ENCODE peak calls at places on chromosomes 12 and 14, in six cellular contexts. One of them, this sample, is unnamed.

GRCh38 chr14:80047761-80048160 is 163.5 kb downstream of the DIO2 start:
- DNase-seq in astrocyte: no peak
- DNase-seq in neuronal stem cell: no peak
- DNase-seq in fibroblast of the aortic adventitia: peak; percentile 10
- DNase-seq in retinal pigment epithelial cell: no peak
- DNase-seq in left ventricle myocardium inferior: no peak
- DNase-seq in this sample: no peak

GRCh38 chr14:93936926-93937325 is 9.8 kb downstream of the FAM181A start:
- DNase-seq in left ventricle myocardium inferior: no peak
- DNase-seq in astrocyte: no peak
- DNase-seq in fibroblast of the aortic adventitia: no peak
- DNase-seq in neuronal stem cell: no peak
- DNase-seq in retinal pigment epithelial cell: no peak
- DNase-seq in this sample: no peak

GRCh38 chr12:26121323-26121740 is 3.5 kb downstream of the BHLHE41 start:
- DNase-seq in retinal pigment epithelial cell: no peak
- DNase-seq in neuronal stem cell: no peak
- DNase-seq in fibroblast of the aortic adventitia: peak; percentile 28
- DNase-seq in astrocyte: no peak
- DNase-seq in left ventricle myocardium inferior: no peak
- DNase-seq in this sample: no peak

GRCh38 chr12:52590021-52590420 is 11.2 kb downstream of the KRT72 start:
- DNase-seq in fibroblast of the aortic adventitia: no peak
- DNase-seq in neuronal stem cell: no peak
- DNase-seq in left ventricle myocardium inferior: no peak
- DNase-seq in astrocyte: no peak
- DNase-seq in retinal pigment epithelial cell: no peak
- DNase-seq in this sample: no peak

GRCh38 chr14:71625175-71625574 is 307.1 kb upstream of the RGS6 start:
- DNase-seq in neuronal stem cell: no peak
- DNase-seq in left ventricle myocardium inferior: no peak
- DNase-seq in retinal pigment epithelial cell: no peak
- DNase-seq in astrocyte: no peak
- DNase-seq in fibroblast of the aortic adventitia: no peak
- DNase-seq in this sample: no peak

GRCh38 chr12:55698965-55699364 is 8.7 kb downstream of the ITGA7 start:
- DNase-seq in neuronal stem cell: no peak
- DNase-seq in retinal pigment epithelial cell: no peak
- DNase-seq in astrocyte: no peak
- DNase-seq in left ventricle myocardium inferior: no peak
- DNase-seq in fibroblast of the aortic adventitia: no peak
- DNase-seq in this sample: no peak

GRCh38 chr14:91897121-91897701 is 29.9 kb upstream of the TC2N start:
- DNase-seq in astrocyte: peak; percentile 71
- DNase-seq in retinal pigment epithelial cell: peak; percentile 81
- DNase-seq in neuronal stem cell: no peak
- DNase-seq in left ventricle myocardium inferior: peak; percentile 62
- DNase-seq in fibroblast of the aortic adventitia: peak; percentile 75
- DNase-seq in this sample: peak; percentile 94

GRCh38 chr12:8742501-8742900 is 44.7 kb downstream of the RIMKLB start:
- DNase-seq in astrocyte: peak; percentile 73
- DNase-seq in neuronal stem cell: no peak
- DNase-seq in left ventricle myocardium inferior: no peak
- DNase-seq in fibroblast of the aortic adventitia: peak; percentile 71
- DNase-seq in retinal pigment epithelial cell: peak; percentile 2
- DNase-seq in this sample: no peak

GRCh38 chr12:130372936-130373335 is 35.2 kb downstream of the PIWIL1 start:
- DNase-seq in fibroblast of the aortic adventitia: no peak
- DNase-seq in astrocyte: no peak
- DNase-seq in neuronal stem cell: no peak
- DNase-seq in left ventricle myocardium inferior: no peak
- DNase-seq in retinal pigment epithelial cell: no peak
- DNase-seq in this sample: no peak

GRCh38 chr14:36619131-36619530 is 36.7 kb upstream of the NKX2-8 start:
- DNase-seq in astrocyte: no peak
- DNase-seq in retinal pigment epithelial cell: no peak
- DNase-seq in left ventricle myocardium inferior: no peak
- DNase-seq in fibroblast of the aortic adventitia: no peak
- DNase-seq in neuronal stem cell: no peak
- DNase-seq in this sample: no peak

GRCh38 chr14:76253111-76253510 is 101.4 kb downstream of the GPATCH2L start:
- DNase-seq in neuronal stem cell: no peak
- DNase-seq in astrocyte: no peak
- DNase-seq in left ventricle myocardium inferior: no peak
- DNase-seq in retinal pigment epithelial cell: no peak
- DNase-seq in fibroblast of the aortic adventitia: no peak
- DNase-seq in this sample: no peak

GRCh38 chr12:886206-886605 is 63.3 kb downstream of the RAD52 start:
- DNase-seq in left ventricle myocardium inferior: no peak
- DNase-seq in neuronal stem cell: no peak
- DNase-seq in astrocyte: no peak
- DNase-seq in fibroblast of the aortic adventitia: no peak
- DNase-seq in retinal pigment epithelial cell: no peak
- DNase-seq in this sample: no peak

GRCh38 chr12:80313184-80313583 is 130.9 kb upstream of the PTPRQ start:
- DNase-seq in left ventricle myocardium inferior: no peak
- DNase-seq in retinal pigment epithelial cell: no peak
- DNase-seq in fibroblast of the aortic adventitia: peak; percentile 35
- DNase-seq in neuronal stem cell: no peak
- DNase-seq in astrocyte: no peak
- DNase-seq in this sample: no peak

GRCh38 chr12:19801941-19802340 is 362.6 kb downstream of the AEBP2 start:
- DNase-seq in retinal pigment epithelial cell: no peak
- DNase-seq in fibroblast of the aortic adventitia: no peak
- DNase-seq in astrocyte: peak; percentile 81
- DNase-seq in left ventricle myocardium inferior: no peak
- DNase-seq in neuronal stem cell: no peak
- DNase-seq in this sample: no peak

GRCh38 chr12:105561981-105562726 is 231.7 kb downstream of the C12orf75 start:
- DNase-seq in left ventricle myocardium inferior: peak; percentile 30
- DNase-seq in neuronal stem cell: no peak
- DNase-seq in fibroblast of the aortic adventitia: peak; percentile 86
- DNase-seq in retinal pigment epithelial cell: peak; percentile 54
- DNase-seq in astrocyte: peak; percentile 89
- DNase-seq in this sample: no peak

GRCh38 chr14:35416108-35416750 is 11.7 kb upstream of the NFKBIA start:
- DNase-seq in fibroblast of the aortic adventitia: no peak
- DNase-seq in astrocyte: no peak
- DNase-seq in neuronal stem cell: no peak
- DNase-seq in retinal pigment epithelial cell: no peak
- DNase-seq in left ventricle myocardium inferior: no peak
- DNase-seq in this sample: no peak

GRCh38 chr12:125357561-125357960 is 292.3 kb downstream of the AACS start:
- DNase-seq in neuronal stem cell: no peak
- DNase-seq in fibroblast of the aortic adventitia: no peak
- DNase-seq in astrocyte: no peak
- DNase-seq in left ventricle myocardium inferior: no peak
- DNase-seq in retinal pigment epithelial cell: no peak
- DNase-seq in this sample: no peak

GRCh38 chr12:48119078-48119833 is at the start of gene PFKM:
- DNase-seq in left ventricle myocardium inferior: peak; percentile 82
- DNase-seq in neuronal stem cell: peak; percentile 92
- DNase-seq in astrocyte: peak; percentile 89
- DNase-seq in retinal pigment epithelial cell: peak; percentile 80
- DNase-seq in fibroblast of the aortic adventitia: peak; percentile 90
- DNase-seq in this sample: peak; percentile 89

GRCh38 chr12:112170376-112170775 is 45.0 kb downstream of the TRAFD1 start:
- DNase-seq in astrocyte: no peak
- DNase-seq in neuronal stem cell: no peak
- DNase-seq in left ventricle myocardium inferior: no peak
- DNase-seq in retinal pigment epithelial cell: no peak
- DNase-seq in fibroblast of the aortic adventitia: peak; percentile 22
- DNase-seq in this sample: no peak

GRCh38 chr14:104240426-104241157 is 102.2 kb downstream of the KIF26A start:
- DNase-seq in left ventricle myocardium inferior: no peak
- DNase-seq in astrocyte: no peak
- DNase-seq in neuronal stem cell: no peak
- DNase-seq in retinal pigment epithelial cell: no peak
- DNase-seq in fibroblast of the aortic adventitia: no peak
- DNase-seq in this sample: peak; percentile 38

GRCh38 chr12:22935501-22935900 is 310.5 kb downstream of the ETNK1 start:
- DNase-seq in retinal pigment epithelial cell: peak; percentile 10
- DNase-seq in left ventricle myocardium inferior: no peak
- DNase-seq in fibroblast of the aortic adventitia: no peak
- DNase-seq in neuronal stem cell: no peak
- DNase-seq in astrocyte: no peak
- DNase-seq in this sample: no peak

GRCh38 chr12:21475552-21475951 is 25.9 kb downstream of the RECQL start:
- DNase-seq in retinal pigment epithelial cell: no peak
- DNase-seq in astrocyte: no peak
- DNase-seq in left ventricle myocardium inferior: no peak
- DNase-seq in neuronal stem cell: no peak
- DNase-seq in fibroblast of the aortic adventitia: no peak
- DNase-seq in this sample: no peak

GRCh38 chr12:52601671-52602070 is 408 bp upstream of the KRT72 start:
- DNase-seq in neuronal stem cell: no peak
- DNase-seq in fibroblast of the aortic adventitia: no peak
- DNase-seq in retinal pigment epithelial cell: no peak
- DNase-seq in left ventricle myocardium inferior: no peak
- DNase-seq in astrocyte: no peak
- DNase-seq in this sample: no peak

GRCh38 chr12:45216297-45216982 is 545 bp downstream of the ANO6 start:
- DNase-seq in fibroblast of the aortic adventitia: peak; percentile 46
- DNase-seq in neuronal stem cell: peak; percentile 45
- DNase-seq in astrocyte: peak; percentile 32
- DNase-seq in retinal pigment epithelial cell: no peak
- DNase-seq in left ventricle myocardium inferior: peak; percentile 51
- DNase-seq in this sample: peak; percentile 79

GRCh38 chr14:74945852-74946658 is 9.3 kb downstream of the PGF start:
- DNase-seq in fibroblast of the aortic adventitia: peak; percentile 73
- DNase-seq in neuronal stem cell: peak; percentile 83
- DNase-seq in left ventricle myocardium inferior: peak; percentile 79
- DNase-seq in retinal pigment epithelial cell: no peak
- DNase-seq in astrocyte: peak; percentile 22
- DNase-seq in this sample: no peak

GRCh38 chr12:69350002-69350626 is 1.9 kb downstream of the LYZ start:
- DNase-seq in left ventricle myocardium inferior: no peak
- DNase-seq in neuronal stem cell: no peak
- DNase-seq in fibroblast of the aortic adventitia: no peak
- DNase-seq in astrocyte: no peak
- DNase-seq in retinal pigment epithelial cell: no peak
- DNase-seq in this sample: no peak
- H3K4me3 ChIP-seq in left ventricle myocardium inferior: peak overlapping the region; percentile 35
- H3K4me3 ChIP-seq in neuronal stem cell: no peak overlapping the region
- H3K4me3 ChIP-seq in fibroblast of the aortic adventitia: no peak overlapping the region
- H3K4me3 ChIP-seq in astrocyte: no peak overlapping the region
- H3K4me3 ChIP-seq in retinal pigment epithelial cell: no peak overlapping the region
- H3K4me3 ChIP-seq in this sample: no peak overlapping the region

DNA sequence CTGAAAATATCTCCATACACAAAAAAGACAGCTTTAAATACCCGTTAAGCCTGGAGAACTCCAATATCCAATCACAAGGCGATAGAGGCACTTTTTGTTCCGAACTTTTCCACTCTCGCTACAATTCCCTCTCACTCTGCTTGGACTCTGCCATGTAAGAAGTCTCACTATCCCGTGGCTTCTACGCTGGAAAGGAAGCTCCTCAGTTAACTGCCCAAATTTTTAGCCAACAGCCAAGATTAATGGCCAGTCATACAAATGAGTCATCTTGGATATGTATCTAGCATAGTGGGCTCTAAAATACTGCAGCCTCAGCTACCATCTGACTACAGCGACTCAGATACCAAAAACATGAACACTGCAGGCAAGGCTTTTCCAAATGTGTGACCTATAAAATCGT is 45.5 kb upstream of the RERGL start:
- DNase-seq in fibroblast of the aortic adventitia: peak; percentile 89
- DNase-seq in retinal pigment epithelial cell: no peak
- DNase-seq in neuronal stem cell: no peak
- DNase-seq in astrocyte: peak; percentile 61
- DNase-seq in left ventricle myocardium inferior: no peak
- DNase-seq in this sample: no peak
- H3K4me3 ChIP-seq in fibroblast of the aortic adventitia: peak overlapping the region; percentile 42
- H3K4me3 ChIP-seq in retinal pigment epithelial cell: no peak overlapping the region
- H3K4me3 ChIP-seq in neuronal stem cell: no peak overlapping the region
- H3K4me3 ChIP-seq in astrocyte: no peak overlapping the region
- H3K4me3 ChIP-seq in left ventricle myocardium inferior: no peak overlapping the region
- H3K4me3 ChIP-seq in this sample: no peak overlapping the region

GRCh38 chr14:68981124-68981523 is 2.0 kb upstream of the ACTN1 start:
- DNase-seq in retinal pigment epithelial cell: no peak
- DNase-seq in fibroblast of the aortic adventitia: no peak
- DNase-seq in neuronal stem cell: no peak
- DNase-seq in astrocyte: no peak
- DNase-seq in left ventricle myocardium inferior: no peak
- DNase-seq in this sample: no peak
- H3K4me3 ChIP-seq in retinal pigment epithelial cell: no peak overlapping the region
- H3K4me3 ChIP-seq in fibroblast of the aortic adventitia: no peak overlapping the region
- H3K4me3 ChIP-seq in neuronal stem cell: no peak overlapping the region
- H3K4me3 ChIP-seq in astrocyte: no peak overlapping the region
- H3K4me3 ChIP-seq in left ventricle myocardium inferior: no peak overlapping the region
- H3K4me3 ChIP-seq in this sample: no peak overlapping the region

GRCh38 chr12:94185801-94186200 is 37.4 kb downstream of the PLXNC1 start:
- DNase-seq in fibroblast of the aortic adventitia: no peak
- DNase-seq in retinal pigment epithelial cell: no peak
- DNase-seq in left ventricle myocardium inferior: no peak
- DNase-seq in astrocyte: no peak
- DNase-seq in neuronal stem cell: no peak
- DNase-seq in this sample: no peak

GRCh38 chr12:94183702-94184379 is 35.5 kb downstream of the PLXNC1 start:
- DNase-seq in retinal pigment epithelial cell: no peak
- DNase-seq in fibroblast of the aortic adventitia: no peak
- DNase-seq in left ventricle myocardium inferior: no peak
- DNase-seq in astrocyte: no peak
- DNase-seq in neuronal stem cell: no peak
- DNase-seq in this sample: no peak

GRCh38 chr12:94184995-94185711 is 36.8 kb downstream of the PLXNC1 start:
- DNase-seq in neuronal stem cell: no peak
- DNase-seq in fibroblast of the aortic adventitia: no peak
- DNase-seq in left ventricle myocardium inferior: no peak
- DNase-seq in retinal pigment epithelial cell: no peak
- DNase-seq in astrocyte: no peak
- DNase-seq in this sample: no peak

GRCh38 chr12:94187351-94187750 is 39.0 kb downstream of the PLXNC1 start:
- DNase-seq in astrocyte: no peak
- DNase-seq in neuronal stem cell: no peak
- DNase-seq in fibroblast of the aortic adventitia: no peak
- DNase-seq in retinal pigment epithelial cell: no peak
- DNase-seq in left ventricle myocardium inferior: no peak
- DNase-seq in this sample: no peak

DNA sequence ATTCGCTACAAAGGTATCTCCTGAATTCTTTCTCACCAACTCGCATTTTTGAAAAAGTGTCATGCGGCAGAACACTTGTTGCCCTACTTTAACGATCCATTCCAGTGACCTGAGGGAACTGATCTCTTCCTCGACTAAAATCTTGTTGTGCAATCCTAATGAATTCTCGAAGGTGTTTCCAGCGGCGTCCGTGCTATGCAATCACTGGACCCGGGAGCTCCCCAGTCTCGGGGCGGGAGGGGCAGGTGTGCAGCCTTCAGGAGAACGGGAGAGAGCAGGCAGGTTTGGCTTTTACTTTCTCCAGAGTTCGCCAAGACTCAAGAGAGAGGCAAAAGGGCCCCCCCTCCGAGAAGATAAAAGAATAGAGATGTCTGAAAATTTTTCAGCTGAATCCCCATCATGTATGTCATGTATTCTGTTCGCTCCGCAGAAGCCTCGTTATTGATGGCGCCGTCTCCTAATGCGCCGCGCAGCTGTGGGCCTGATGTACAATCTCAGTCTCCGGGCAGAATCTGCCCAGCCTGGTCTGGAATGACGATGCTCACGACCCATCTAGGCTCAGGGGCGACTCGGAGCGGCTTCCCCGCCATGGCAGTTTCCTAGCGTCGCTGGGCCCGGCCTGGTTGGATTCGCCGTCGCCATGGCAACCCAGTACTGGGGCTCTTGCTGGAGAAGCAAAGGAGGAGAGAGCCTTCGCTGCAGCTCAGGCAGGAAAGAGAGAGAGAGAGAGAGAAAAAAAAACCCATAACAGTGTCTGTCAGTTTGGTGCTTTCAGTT is 38.3 kb downstream of the PLXNC1 start:
- DNase-seq in retinal pigment epithelial cell: peak; percentile 28
- DNase-seq in astrocyte: peak; percentile 61
- DNase-seq in neuronal stem cell: peak; percentile 83
- DNase-seq in fibroblast of the aortic adventitia: peak; percentile 39
- DNase-seq in left ventricle myocardium inferior: peak; percentile 53
- DNase-seq in this sample: no peak
- H3K4me3 ChIP-seq in retinal pigment epithelial cell: peak overlapping the region; percentile 55
- H3K4me3 ChIP-seq in astrocyte: peak overlapping the region; percentile 43
- H3K4me3 ChIP-seq in neuronal stem cell: no peak overlapping the region
- H3K4me3 ChIP-seq in fibroblast of the aortic adventitia: peak overlapping the region; percentile 39
- H3K4me3 ChIP-seq in left ventricle myocardium inferior: peak overlapping the region; percentile 43
- H3K4me3 ChIP-seq in this sample: peak overlapping the region; percentile 46

This sample was measured in coronary artery.